ENCODE peak calls at places on chromosomes 16 and 17, in seven cellular contexts. One of them, this sample, is unnamed.
A peak's percentile ranks its signal among the peaks of the same experiment; 100 is the strongest.

GRCh38 chr17:42146911-42147607 is 7.7 kb downstream of the RAB5C start:
- DNase-seq in GM13976: no peak
- DNase-seq in stimulated activated effector memory CD8-positive, alpha-beta T cell treated with anti-CD3 and anti-CD28 coated beads, Interleukin-12 subunit alpha, Interleukin-12 subunit beta, amount 100 ng/mL, for 72 hours: no peak
- DNase-seq in activated gamma-delta T cell: no peak
- DNase-seq in lower lobe of right lung: no peak
- DNase-seq in suprapubic skin: no peak
- DNase-seq in endodermal cell: no peak
- DNase-seq in this sample: no peak

GRCh38 chr17:70644093-70644492 is 474.8 kb downstream of the KCNJ2 start:
- DNase-seq in suprapubic skin: no peak
- DNase-seq in activated gamma-delta T cell: no peak
- DNase-seq in lower lobe of right lung: no peak
- DNase-seq in stimulated activated effector memory CD8-positive, alpha-beta T cell treated with anti-CD3 and anti-CD28 coated beads, Interleukin-12 subunit alpha, Interleukin-12 subunit beta, amount 100 ng/mL, for 72 hours: no peak
- DNase-seq in GM13976: no peak
- DNase-seq in endodermal cell: no peak
- DNase-seq in this sample: no peak

GRCh38 chr16:55000595-55000994 is 69.9 kb downstream of the IRX5 start:
- DNase-seq in activated gamma-delta T cell: no peak
- DNase-seq in stimulated activated effector memory CD8-positive, alpha-beta T cell treated with anti-CD3 and anti-CD28 coated beads, Interleukin-12 subunit alpha, Interleukin-12 subunit beta, amount 100 ng/mL, for 72 hours: no peak
- DNase-seq in endodermal cell: no peak
- DNase-seq in suprapubic skin: no peak
- DNase-seq in GM13976: no peak
- DNase-seq in lower lobe of right lung: no peak
- DNase-seq in this sample: no peak

GRCh38 chr16:67708368-67708771 is 10.7 kb downstream of the GFOD2 start:
- DNase-seq in lower lobe of right lung: no peak
- DNase-seq in activated gamma-delta T cell: no peak
- DNase-seq in suprapubic skin: no peak
- DNase-seq in endodermal cell: no peak
- DNase-seq in GM13976: no peak
- DNase-seq in stimulated activated effector memory CD8-positive, alpha-beta T cell treated with anti-CD3 and anti-CD28 coated beads, Interleukin-12 subunit alpha, Interleukin-12 subunit beta, amount 100 ng/mL, for 72 hours: no peak
- DNase-seq in this sample: no peak

GRCh38 chr16:70635356-70636016 is 10.9 kb upstream of the IL34 start:
- DNase-seq in activated gamma-delta T cell: no peak
- DNase-seq in endodermal cell: no peak
- DNase-seq in suprapubic skin: no peak
- DNase-seq in GM13976: no peak
- DNase-seq in stimulated activated effector memory CD8-positive, alpha-beta T cell treated with anti-CD3 and anti-CD28 coated beads, Interleukin-12 subunit alpha, Interleukin-12 subunit beta, amount 100 ng/mL, for 72 hours: no peak
- DNase-seq in lower lobe of right lung: no peak
- DNase-seq in this sample: no peak

GRCh38 chr17:4934173-4934979 is 2.3 kb downstream of the GP1BA start:
- DNase-seq in suprapubic skin: peak; percentile 61
- DNase-seq in endodermal cell: peak; percentile 86
- DNase-seq in GM13976: peak; percentile 58
- DNase-seq in activated gamma-delta T cell: no peak
- DNase-seq in stimulated activated effector memory CD8-positive, alpha-beta T cell treated with anti-CD3 and anti-CD28 coated beads, Interleukin-12 subunit alpha, Interleukin-12 subunit beta, amount 100 ng/mL, for 72 hours: no peak
- DNase-seq in lower lobe of right lung: no peak
- DNase-seq in this sample: peak; percentile 57

GRCh38 chr17:41519501-41520224 is 973 bp upstream of the KRT15 start:
- DNase-seq in suprapubic skin: no peak
- DNase-seq in endodermal cell: no peak
- DNase-seq in activated gamma-delta T cell: no peak
- DNase-seq in stimulated activated effector memory CD8-positive, alpha-beta T cell treated with anti-CD3 and anti-CD28 coated beads, Interleukin-12 subunit alpha, Interleukin-12 subunit beta, amount 100 ng/mL, for 72 hours: no peak
- DNase-seq in GM13976: no peak
- DNase-seq in lower lobe of right lung: no peak
- DNase-seq in this sample: no peak

GRCh38 chr17:9232591-9233270 is 211.4 kb downstream of the NTN1 start:
- DNase-seq in activated gamma-delta T cell: no peak
- DNase-seq in lower lobe of right lung: no peak
- DNase-seq in stimulated activated effector memory CD8-positive, alpha-beta T cell treated with anti-CD3 and anti-CD28 coated beads, Interleukin-12 subunit alpha, Interleukin-12 subunit beta, amount 100 ng/mL, for 72 hours: no peak
- DNase-seq in suprapubic skin: no peak
- DNase-seq in endodermal cell: no peak
- DNase-seq in GM13976: no peak
- DNase-seq in this sample: peak; percentile 27

GRCh38 chr17:42878123-42878880 is 22.3 kb upstream of the G6PC1 start:
- DNase-seq in suprapubic skin: no peak
- DNase-seq in stimulated activated effector memory CD8-positive, alpha-beta T cell treated with anti-CD3 and anti-CD28 coated beads, Interleukin-12 subunit alpha, Interleukin-12 subunit beta, amount 100 ng/mL, for 72 hours: no peak
- DNase-seq in endodermal cell: peak; percentile 97
- DNase-seq in lower lobe of right lung: no peak
- DNase-seq in GM13976: no peak
- DNase-seq in activated gamma-delta T cell: no peak
- DNase-seq in this sample: no peak

GRCh38 chr16:25174285-25174684 is 42.5 kb upstream of the AQP8 start:
- DNase-seq in GM13976: no peak
- DNase-seq in suprapubic skin: no peak
- DNase-seq in lower lobe of right lung: no peak
- DNase-seq in endodermal cell: no peak
- DNase-seq in stimulated activated effector memory CD8-positive, alpha-beta T cell treated with anti-CD3 and anti-CD28 coated beads, Interleukin-12 subunit alpha, Interleukin-12 subunit beta, amount 100 ng/mL, for 72 hours: no peak
- DNase-seq in activated gamma-delta T cell: no peak
- DNase-seq in this sample: no peak

GRCh38 chr16:1054660-1055556 is 17.6 kb upstream of the SSTR5 start:
- DNase-seq in lower lobe of right lung: peak; percentile 60
- DNase-seq in stimulated activated effector memory CD8-positive, alpha-beta T cell treated with anti-CD3 and anti-CD28 coated beads, Interleukin-12 subunit alpha, Interleukin-12 subunit beta, amount 100 ng/mL, for 72 hours: peak; percentile 24
- DNase-seq in suprapubic skin: no peak
- DNase-seq in GM13976: peak; percentile 85
- DNase-seq in activated gamma-delta T cell: no peak
- DNase-seq in endodermal cell: peak; percentile 90
- DNase-seq in this sample: peak; percentile 74

GRCh38 chr16:57529324-57530103 is 6.9 kb downstream of the CCDC102A start:
- DNase-seq in lower lobe of right lung: peak; percentile 34
- DNase-seq in activated gamma-delta T cell: no peak
- DNase-seq in endodermal cell: no peak
- DNase-seq in stimulated activated effector memory CD8-positive, alpha-beta T cell treated with anti-CD3 and anti-CD28 coated beads, Interleukin-12 subunit alpha, Interleukin-12 subunit beta, amount 100 ng/mL, for 72 hours: no peak
- DNase-seq in GM13976: no peak
- DNase-seq in suprapubic skin: no peak
- DNase-seq in this sample: no peak

GRCh38 chr16:68090109-68090508 is 4.9 kb downstream of the NFATC3 start:
- DNase-seq in lower lobe of right lung: no peak
- DNase-seq in stimulated activated effector memory CD8-positive, alpha-beta T cell treated with anti-CD3 and anti-CD28 coated beads, Interleukin-12 subunit alpha, Interleukin-12 subunit beta, amount 100 ng/mL, for 72 hours: no peak
- DNase-seq in activated gamma-delta T cell: no peak
- DNase-seq in suprapubic skin: no peak
- DNase-seq in endodermal cell: no peak
- DNase-seq in GM13976: no peak
- DNase-seq in this sample: no peak

GRCh38 chr17:58357312-58358297 is 5.6 kb upstream of the SUPT4H1 start:
- DNase-seq in activated gamma-delta T cell: no peak
- DNase-seq in suprapubic skin: no peak
- DNase-seq in stimulated activated effector memory CD8-positive, alpha-beta T cell treated with anti-CD3 and anti-CD28 coated beads, Interleukin-12 subunit alpha, Interleukin-12 subunit beta, amount 100 ng/mL, for 72 hours: no peak
- DNase-seq in GM13976: no peak
- DNase-seq in endodermal cell: no peak
- DNase-seq in lower lobe of right lung: no peak
- DNase-seq in this sample: no peak

This sample was measured in mucosa of descending colon.